ENCODE peak calls at places on chromosome 2, in nine cellular contexts. D is mucosa of descending colon, O is heart right ventricle, C is astrocyte, F is mesenchymal stem cell, K is upper lobe of right lung, L is heart left ventricle, R is NT2/D1, B is uterus. V is an unnamed sample. For H3K4me1, the result is how much of the 10 kb centered on the place peaks cover.

GRCh38 chr2:38524580-38524979 is 78.1 kb downstream of the HNRNPLL start:
- DNase-seq in D (no peak), C (no peak), O (no peak), L (no peak), R (no peak), K (no peak), F (no peak), B (no peak), V (no peak)

GRCh38 chr2:181395871-181396574 is 61.2 kb upstream of the ITGA4 start:
- DNase-seq in C (no peak), R (no peak), F (no peak), L (no peak), K (no peak), O (no peak), B (no peak), D (no peak), V (no peak)

GRCh38 chr2:192437653-192438052 is 242.9 kb upstream of the TMEFF2 start:
- DNase-seq in R (no peak), C (no peak), D (no peak), B (no peak), K (no peak), O (no peak), L (no peak), F (no peak), V (no peak)

GRCh38 chr2:146879882-146880281 is 964.9 kb upstream of the ACVR2A start:
- DNase-seq in K (no peak), F (no peak), C (no peak), O (no peak), D (no peak), B (no peak), R (no peak), L (no peak), V (no peak)

GRCh38 chr2:234136461-234136860 is 86.0 kb downstream of the SPP2 start:
- DNase-seq in D (no peak), R (no peak), L (no peak), F (no peak), K (no peak), B (no peak), C (no peak), O (no peak), V (peak)

GRCh38 chr2:38345323-38346038 is 31.6 kb downstream of the ATL2 start:
- DNase-seq in K (no peak), C (no peak), O (no peak), L (no peak), F (no peak), D (no peak), R (no peak), B (no peak), V (no peak)

GRCh38 chr2:136527560-136527959 is 237.8 kb upstream of the THSD7B start:
- DNase-seq in L (no peak), C (no peak), O (peak), F (no peak), B (no peak), D (no peak), K (no peak), R (peak), V (peak)

GRCh38 chr2:15189236-15189635 is 371.9 kb downstream of the NBAS start:
- DNase-seq in D (no peak), B (no peak), K (no peak), F (no peak), R (no peak), L (no peak), C (no peak), O (no peak), V (no peak)

GRCh38 chr2:40343904-40344303 is 108.0 kb downstream of the SLC8A1 start:
- DNase-seq in D (no peak), L (no peak), C (peak), F (peak), K (no peak), B (no peak), O (no peak), R (no peak), V (peak)

GRCh38 chr2:19685713-19686112 is 216.1 kb downstream of the TTC32 start:
- DNase-seq in C (no peak), F (no peak), O (no peak), B (no peak), L (no peak), R (no peak), K (no peak), D (no peak), V (no peak)

GRCh38 chr2:64765160-64765805 is 111.6 kb upstream of the SERTAD2 start:
- DNase-seq in B (no peak), D (no peak), R (no peak), O (no peak), K (no peak), C (no peak), L (no peak), F (no peak), V (no peak)

GRCh38 chr2:26355038-26355995 is 8.7 kb upstream of the ADGRF3 start:
- DNase-seq in F (peak), R (peak), D (no peak), C (peak), B (no peak), L (no peak), O (no peak), K (no peak), V (peak)

GRCh38 chr2:46970334-46971288 is 55.0 kb upstream of the MCFD2 start:
- DNase-seq in B (no peak), K (no peak), O (no peak), R (no peak), D (peak), L (peak), F (peak), C (peak), V (peak)

GRCh38 chr2:196399736-196400691 is 228.6 kb upstream of the STK17B start:
- DNase-seq in F (peak), B (no peak), O (peak), L (no peak), K (no peak), R (no peak), D (no peak), C (peak), V (peak)

GRCh38 chr2:208295834-208296233 is 29.8 kb downstream of the PIKFYVE start:
- DNase-seq in L (no peak), R (no peak), F (no peak), B (no peak), K (no peak), D (no peak), C (no peak), O (no peak), V (no peak)

DNA sequence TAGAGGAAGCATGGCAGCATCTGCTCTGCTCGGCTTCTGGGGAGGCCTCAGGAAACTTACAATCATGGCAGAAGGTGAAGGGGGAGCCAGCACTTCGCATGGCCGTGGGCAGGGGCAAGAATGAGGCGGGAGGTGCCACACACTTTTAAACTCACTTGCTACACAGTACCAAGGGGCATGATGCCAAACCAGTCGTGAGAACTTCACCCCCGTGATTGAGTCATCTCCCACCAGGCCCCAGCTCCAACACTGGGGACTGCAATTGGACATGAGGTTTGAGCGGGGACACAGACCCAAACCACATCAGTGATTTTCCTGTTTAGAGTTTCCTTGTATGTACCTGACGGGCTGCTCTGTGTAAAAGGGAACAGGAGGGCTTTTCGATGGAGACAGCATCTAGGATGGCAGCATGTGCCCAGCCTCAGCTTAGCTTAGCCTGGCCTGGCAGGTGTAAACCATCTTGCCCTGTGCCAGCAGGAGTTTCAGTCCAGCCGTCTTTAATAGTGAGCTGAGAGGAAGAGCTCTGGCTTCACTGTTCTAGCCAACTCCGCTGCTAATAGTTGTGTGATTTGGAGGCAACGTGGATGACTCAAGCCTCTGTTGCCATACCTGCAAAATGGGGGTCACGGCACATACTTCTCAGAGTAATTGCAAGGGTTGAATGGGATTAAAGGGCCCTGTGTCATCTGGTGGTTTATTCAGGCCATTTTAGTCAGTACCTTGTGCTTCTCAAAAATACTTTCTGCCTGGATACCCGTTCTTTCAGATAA is 101.8 kb downstream of the ASAP2 start:
- DNase-seq in K (no peak), F (no peak), D (no peak), O (no peak), L (no peak), R (no peak), C (peak), B (no peak), V (peak)
- H3K4me1 ChIP-seq in K (under half), F (under half), D (under half), O (under half), L (under half), R (under half), C (under half), B (under half), V (half or more)

DNA sequence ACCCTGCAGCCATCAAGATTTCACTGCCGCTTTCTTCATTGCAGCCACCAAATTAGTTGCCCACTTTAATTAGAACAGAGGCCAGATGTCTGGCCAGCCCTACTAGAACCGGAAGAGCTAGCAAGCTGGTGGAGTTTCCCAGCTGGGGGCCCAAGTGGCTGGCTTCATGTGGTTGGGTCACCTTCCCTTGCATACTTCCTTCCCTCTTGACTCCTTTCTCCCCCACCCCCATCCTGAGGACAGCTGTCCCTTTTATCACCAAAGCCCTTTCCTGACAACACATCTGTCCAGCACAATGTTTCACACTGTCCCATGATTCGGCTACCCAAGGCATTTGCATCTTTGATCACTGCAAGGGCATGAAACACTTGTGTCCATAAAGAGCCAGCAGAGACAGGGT is 187.3 kb downstream of the BCL11A start:
- DNase-seq in B (no peak), K (no peak), D (no peak), O (no peak), F (no peak), C (no peak), L (peak), R (no peak), V (no peak)
- H3K4me1 ChIP-seq in B (under half), K (under half), D (under half), O (under half), F (under half), C (under half), L (under half), R (under half), V (under half)

GRCh38 chr2:27961997-27962396 is 71.5 kb downstream of the BABAM2 start:
- DNase-seq in R (no peak), L (no peak), K (no peak), F (peak), O (no peak), D (no peak), C (peak), B (no peak), V (peak)
- H3K4me1 ChIP-seq in R (under half), L (under half), K (under half), F (under half), O (half or more), D (under half), C (under half), B (under half), V (under half)

DNA sequence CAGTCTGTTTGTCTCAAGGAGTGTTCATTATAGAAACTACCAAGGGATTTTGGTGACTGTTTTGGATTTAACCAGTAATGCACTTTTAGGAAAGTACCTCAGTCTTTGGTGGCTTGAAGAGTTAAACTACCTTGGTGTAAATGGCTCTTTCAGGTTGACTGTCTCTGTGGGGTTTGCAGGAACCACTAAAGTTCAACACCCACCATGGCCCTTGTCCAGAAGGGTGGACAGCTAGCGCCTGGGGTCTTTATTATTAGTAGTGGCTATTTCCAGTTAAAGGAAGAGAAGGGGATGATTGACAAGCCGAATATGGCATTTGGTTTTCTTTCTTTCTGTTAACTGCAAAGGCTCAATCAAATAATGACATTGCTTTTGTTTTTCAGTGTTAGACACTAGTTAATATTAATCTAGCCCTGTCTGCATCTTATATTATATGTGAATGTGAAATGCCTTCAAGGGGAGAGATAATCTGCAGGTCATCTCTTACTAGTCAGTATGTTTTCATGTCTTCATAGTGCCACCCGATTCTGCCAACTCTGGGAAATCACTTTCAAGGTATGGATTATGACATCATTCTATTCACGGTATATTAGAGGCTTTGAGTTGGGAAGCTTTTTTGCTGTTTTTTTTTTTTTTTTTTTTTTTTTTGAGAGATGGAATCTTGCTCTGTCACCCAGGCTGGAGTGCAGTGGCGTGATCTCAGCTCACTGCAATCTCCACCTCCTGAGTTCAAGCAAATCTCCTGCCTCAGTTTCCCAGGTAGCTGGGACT is 56.4 kb downstream of the MAP4K4 start:
- DNase-seq in K (no peak), R (no peak), L (no peak), F (no peak), D (no peak), B (no peak), O (no peak), C (no peak), V (no peak)
- H3K4me1 ChIP-seq in K (under half), R (under half), L (under half), F (under half), D (under half), B (under half), O (half or more), C (half or more), V (under half)

DNA sequence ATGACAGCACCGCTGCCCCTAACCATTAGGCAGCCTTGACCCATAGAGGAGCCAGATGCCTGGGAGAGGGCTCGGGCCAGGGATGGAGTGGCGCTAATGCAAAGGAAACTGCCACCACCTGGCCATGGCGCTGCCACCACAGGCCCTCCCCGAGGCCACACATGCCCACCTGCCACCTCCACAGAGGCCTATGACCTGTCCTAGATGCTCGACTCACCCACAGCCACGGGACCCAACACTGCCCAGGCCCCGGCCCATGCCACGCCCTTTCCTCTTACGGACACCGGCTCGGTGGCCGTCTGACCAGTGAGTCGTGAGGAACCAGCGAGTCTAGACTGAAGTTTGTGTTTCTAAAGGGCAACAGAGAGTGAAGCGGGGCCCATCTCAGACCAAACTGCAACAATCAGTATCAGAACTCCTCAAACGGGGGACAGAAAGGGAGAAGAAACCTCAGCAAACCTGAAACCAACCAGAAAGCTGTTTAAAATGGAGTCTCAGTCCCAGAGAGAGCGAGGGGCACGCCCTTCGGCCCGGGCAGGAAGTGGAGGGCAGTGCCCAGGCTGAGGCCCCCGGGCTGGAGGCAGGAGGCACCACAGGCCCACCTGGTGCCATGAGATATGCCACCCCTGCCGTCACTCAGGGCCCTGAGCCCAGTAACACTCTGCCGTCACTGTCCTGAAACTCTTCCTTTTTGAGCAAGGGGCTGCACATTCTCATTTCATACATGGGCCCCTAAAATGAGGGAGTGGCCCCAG is 711 bp downstream of the GPR17 start:
- DNase-seq in B (no peak), O (no peak), L (peak), D (peak), K (no peak), F (no peak), C (no peak), R (no peak), V (no peak)
- H3K4me1 ChIP-seq in B (under half), O (half or more), L (under half), D (under half), K (under half), F (under half), C (under half), R (under half), V (under half)

DNA sequence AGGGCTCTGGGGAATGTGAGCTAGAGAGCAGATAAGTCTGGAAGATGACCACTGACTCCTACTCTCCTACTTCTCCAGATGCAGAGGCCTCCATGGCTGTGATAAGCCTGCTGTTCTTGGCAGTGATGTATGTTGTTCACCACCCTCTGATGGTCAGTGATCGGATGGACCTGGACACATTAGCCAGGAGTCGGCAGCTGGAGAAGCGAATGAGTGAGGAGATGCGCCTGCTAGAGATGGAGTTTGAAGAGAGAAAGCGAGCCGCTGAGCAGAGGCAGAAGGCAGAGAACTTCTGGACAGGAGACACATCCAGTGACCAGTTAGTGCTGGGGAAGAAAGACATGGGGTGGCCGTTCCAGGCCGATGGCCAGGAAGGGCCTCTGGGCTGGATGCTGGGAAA is 1.4 kb downstream of the ITPRIPL1 start:
- DNase-seq in O (no peak), B (no peak), R (no peak), L (no peak), D (no peak), K (no peak), F (no peak), C (no peak), V (no peak)
- H3K4me1 ChIP-seq in O (half or more), B (under half), R (under half), L (under half), D (under half), K (under half), F (under half), C (under half), V (under half)

GRCh38 chr2:188382107-188382506 is 90.4 kb downstream of the GULP1 start:
- DNase-seq in D (no peak), C (peak), K (no peak), F (peak), B (no peak), L (no peak), R (no peak), O (no peak), V (no peak)

GRCh38 chr2:188383158-188383557 is 91.5 kb downstream of the GULP1 start:
- DNase-seq in D (no peak), B (no peak), L (no peak), F (peak), K (no peak), O (no peak), R (no peak), C (no peak), V (no peak)

GRCh38 chr2:188380280-188380679 is 88.6 kb downstream of the GULP1 start:
- DNase-seq in K (no peak), R (no peak), O (no peak), L (no peak), D (no peak), C (no peak), F (no peak), B (no peak), V (no peak)

GRCh38 chr2:188379748-188380147 is 88.1 kb downstream of the GULP1 start:
- DNase-seq in D (no peak), K (no peak), O (no peak), B (no peak), F (no peak), L (no peak), R (no peak), C (no peak), V (no peak)

GRCh38 chr2:188381614-188382013 is 89.9 kb downstream of the GULP1 start:
- DNase-seq in F (peak), O (no peak), D (no peak), K (no peak), C (peak), R (no peak), B (no peak), L (no peak), V (peak)
- H3K4me1 ChIP-seq in F (under half), O (under half), D (under half), K (under half), C (under half), R (under half), B (under half), L (under half), V (under half)

DNA sequence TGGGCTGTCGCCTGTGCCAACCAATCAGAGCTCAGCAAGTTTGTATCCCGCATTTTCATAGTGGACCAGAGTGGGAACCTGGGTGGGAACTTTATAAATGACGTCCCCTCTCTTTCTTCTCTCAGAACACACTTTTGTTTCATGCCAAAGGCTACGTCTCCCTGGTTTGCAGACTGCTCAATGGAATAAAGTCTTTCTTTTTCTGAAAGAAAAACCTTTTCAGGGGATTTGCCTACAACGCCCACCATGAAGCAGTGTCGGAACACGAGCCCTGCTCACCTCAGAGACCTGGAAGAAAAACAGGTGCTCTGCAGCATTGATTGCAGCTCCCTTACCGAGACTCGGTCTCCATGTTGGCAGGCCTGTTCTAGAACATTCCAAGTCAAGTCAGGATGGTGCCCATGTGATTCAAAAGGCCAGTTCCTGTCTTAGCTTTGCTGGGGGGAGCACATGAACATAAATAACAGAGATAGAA is 137.1 kb upstream of the GPC1 start:
- DNase-seq in F (no peak), B (no peak), D (no peak), O (no peak), C (no peak), R (no peak), K (no peak), L (peak), V (no peak)
- H3K4me1 ChIP-seq in F (under half), B (under half), D (under half), O (under half), C (under half), R (under half), K (under half), L (under half), V (under half)

V was measured in mammary epithelial cell.